ENCODE peak calls at places on chromosomes 12 and 14, in four cellular contexts. One of them, this sample, is unnamed.
A peak's percentile ranks its signal among the peaks of the same experiment; 100 is the strongest.

GRCh38 chr12:52826611-52827498 is 7.3 kb downstream of the KRT79 start:
- DNase-seq in sigmoid colon: no peak
- DNase-seq in heart left ventricle: no peak
- DNase-seq in epithelial cell of proximal tubule: no peak
- DNase-seq in this sample: no peak

GRCh38 chr12:108400900-108401480 is 61.9 kb upstream of the CMKLR1 start:
- DNase-seq in epithelial cell of proximal tubule: no peak
- DNase-seq in sigmoid colon: no peak
- DNase-seq in heart left ventricle: no peak
- DNase-seq in this sample: no peak

GRCh38 chr12:109753054-109753401 is 39.4 kb downstream of the FAM222A start:
- DNase-seq in heart left ventricle: peak; percentile 11
- DNase-seq in sigmoid colon: peak; percentile 18
- DNase-seq in epithelial cell of proximal tubule: no peak
- DNase-seq in this sample: no peak

GRCh38 chr14:45947785-45948184 is 694.8 kb upstream of the MIS18BP1 start:
- DNase-seq in epithelial cell of proximal tubule: no peak
- DNase-seq in sigmoid colon: no peak
- DNase-seq in heart left ventricle: no peak
- DNase-seq in this sample: no peak

GRCh38 chr12:122094735-122095561 is 16.4 kb downstream of the MLXIP start:
- DNase-seq in heart left ventricle: no peak
- DNase-seq in sigmoid colon: peak; percentile 61
- DNase-seq in epithelial cell of proximal tubule: no peak
- DNase-seq in this sample: no peak

GRCh38 chr12:87216436-87216835 is 812.8 kb downstream of the C12orf50 start:
- DNase-seq in heart left ventricle: no peak
- DNase-seq in epithelial cell of proximal tubule: no peak
- DNase-seq in sigmoid colon: no peak
- DNase-seq in this sample: no peak

GRCh38 chr12:116347265-116347664 is 69.8 kb upstream of the MED13L start:
- DNase-seq in heart left ventricle: no peak
- DNase-seq in sigmoid colon: no peak
- DNase-seq in epithelial cell of proximal tubule: no peak
- DNase-seq in this sample: no peak

GRCh38 chr12:100797246-100797645 is 2.7 kb downstream of the ANO4 start:
- DNase-seq in sigmoid colon: no peak
- DNase-seq in heart left ventricle: no peak
- DNase-seq in epithelial cell of proximal tubule: no peak
- DNase-seq in this sample: peak; percentile 21

GRCh38 chr12:93608313-93608712 is 35.8 kb downstream of the SOCS2 start:
- DNase-seq in sigmoid colon: no peak
- DNase-seq in epithelial cell of proximal tubule: no peak
- DNase-seq in heart left ventricle: no peak
- DNase-seq in this sample: no peak

GRCh38 chr12:95396849-95397498 is 77.0 kb upstream of the METAP2 start:
- DNase-seq in heart left ventricle: no peak
- DNase-seq in sigmoid colon: no peak
- DNase-seq in epithelial cell of proximal tubule: peak; percentile 30
- DNase-seq in this sample: no peak

GRCh38 chr14:61571931-61572330 is 123.4 kb upstream of the HIF1A start:
- DNase-seq in sigmoid colon: no peak
- DNase-seq in epithelial cell of proximal tubule: no peak
- DNase-seq in heart left ventricle: no peak
- DNase-seq in this sample: no peak

GRCh38 chr14:57073986-57074385 is 194.7 kb downstream of the EXOC5 start:
- DNase-seq in sigmoid colon: no peak
- DNase-seq in heart left ventricle: no peak
- DNase-seq in epithelial cell of proximal tubule: no peak
- DNase-seq in this sample: no peak

GRCh38 chr12:110079477-110080400 is 31.4 kb upstream of the C12orf76 start:
- DNase-seq in sigmoid colon: peak; percentile 72
- DNase-seq in epithelial cell of proximal tubule: no peak
- DNase-seq in heart left ventricle: peak; percentile 65
- DNase-seq in this sample: no peak

GRCh38 chr12:125091401-125091800 is 26.2 kb downstream of the AACS start:
- DNase-seq in sigmoid colon: no peak
- DNase-seq in epithelial cell of proximal tubule: no peak
- DNase-seq in heart left ventricle: no peak
- DNase-seq in this sample: no peak

GRCh38 chr12:74111688-74112360 is 425.8 kb upstream of the ATXN7L3B start:
- DNase-seq in epithelial cell of proximal tubule: no peak
- DNase-seq in sigmoid colon: no peak
- DNase-seq in heart left ventricle: no peak
- DNase-seq in this sample: peak; percentile 24

GRCh38 chr12:24803406-24804245 is 145.3 kb downstream of the BCAT1 start:
- DNase-seq in epithelial cell of proximal tubule: no peak
- DNase-seq in heart left ventricle: no peak
- DNase-seq in sigmoid colon: no peak
- DNase-seq in this sample: no peak

GRCh38 chr12:113070117-113070906 is 13.8 kb downstream of the DTX1 start:
- DNase-seq in sigmoid colon: no peak
- DNase-seq in heart left ventricle: peak; percentile 71
- DNase-seq in epithelial cell of proximal tubule: no peak
- DNase-seq in this sample: no peak

GRCh38 chr12:21526721-21527345 is 737 bp downstream of the SPX start:
- DNase-seq in epithelial cell of proximal tubule: peak; percentile 25
- DNase-seq in sigmoid colon: no peak
- DNase-seq in heart left ventricle: no peak
- DNase-seq in this sample: no peak

GRCh38 chr14:88825503-88825902 is 1.1 kb downstream of the TTC8 start:
- DNase-seq in heart left ventricle: no peak
- DNase-seq in epithelial cell of proximal tubule: no peak
- DNase-seq in sigmoid colon: no peak
- DNase-seq in this sample: no peak

GRCh38 chr12:34401659-34402227 is 379.4 kb downstream of the ALG10 start:
- DNase-seq in heart left ventricle: no peak
- DNase-seq in epithelial cell of proximal tubule: no peak
- DNase-seq in sigmoid colon: peak; percentile 56
- DNase-seq in this sample: no peak

GRCh38 chr12:94769040-94769420 is 118.7 kb upstream of the TMCC3 start:
- DNase-seq in heart left ventricle: no peak
- DNase-seq in epithelial cell of proximal tubule: no peak
- DNase-seq in sigmoid colon: no peak
- DNase-seq in this sample: no peak

GRCh38 chr12:21656931-21657335 is 709 bp downstream of the LDHB start:
- DNase-seq in epithelial cell of proximal tubule: no peak
- DNase-seq in sigmoid colon: peak; percentile 71
- DNase-seq in heart left ventricle: peak; percentile 33
- DNase-seq in this sample: peak; percentile 5

GRCh38 chr12:8943565-8944186 is 5.8 kb downstream of the M6PR start:
- DNase-seq in epithelial cell of proximal tubule: no peak
- DNase-seq in sigmoid colon: no peak
- DNase-seq in heart left ventricle: no peak
- DNase-seq in this sample: no peak

GRCh38 chr14:63486729-63487128 is 56.4 kb downstream of the PPP2R5E start:
- DNase-seq in epithelial cell of proximal tubule: no peak
- DNase-seq in heart left ventricle: no peak
- DNase-seq in sigmoid colon: no peak
- DNase-seq in this sample: no peak

GRCh38 chr12:10052111-10052913 is 21.8 kb downstream of the CLEC9A start:
- DNase-seq in epithelial cell of proximal tubule: no peak
- DNase-seq in heart left ventricle: no peak
- DNase-seq in sigmoid colon: no peak
- DNase-seq in this sample: no peak

GRCh38 chr14:53993920-53994607 is 37.4 kb upstream of the BMP4 start:
- DNase-seq in heart left ventricle: no peak
- DNase-seq in epithelial cell of proximal tubule: no peak
- DNase-seq in sigmoid colon: no peak
- DNase-seq in this sample: no peak

GRCh38 chr12:65536876-65537661 is 258.6 kb downstream of the MSRB3 start:
- DNase-seq in epithelial cell of proximal tubule: peak; percentile 100
- DNase-seq in sigmoid colon: peak; percentile 81
- DNase-seq in heart left ventricle: peak; percentile 56
- DNase-seq in this sample: no peak

GRCh38 chr12:74899031-74899829 is 310.4 kb downstream of the KCNC2 start:
- DNase-seq in heart left ventricle: no peak
- DNase-seq in sigmoid colon: no peak
- DNase-seq in epithelial cell of proximal tubule: no peak
- DNase-seq in this sample: no peak

GRCh38 chr14:68950111-68950510 is 29.0 kb downstream of the ACTN1 start:
- DNase-seq in sigmoid colon: no peak
- DNase-seq in epithelial cell of proximal tubule: no peak
- DNase-seq in heart left ventricle: peak; percentile 33
- DNase-seq in this sample: no peak

GRCh38 chr14:32724864-32725550 is 213.7 kb upstream of the NPAS3 start:
- DNase-seq in heart left ventricle: no peak
- DNase-seq in epithelial cell of proximal tubule: peak; percentile 42
- DNase-seq in sigmoid colon: no peak
- DNase-seq in this sample: no peak
- H3K4me3 ChIP-seq in heart left ventricle: no peak overlapping the region
- H3K4me3 ChIP-seq in epithelial cell of proximal tubule: peak overlapping the region; percentile 29
- H3K4me3 ChIP-seq in sigmoid colon: peak overlapping the region; percentile 27
- H3K4me3 ChIP-seq in this sample: no peak overlapping the region

DNA sequence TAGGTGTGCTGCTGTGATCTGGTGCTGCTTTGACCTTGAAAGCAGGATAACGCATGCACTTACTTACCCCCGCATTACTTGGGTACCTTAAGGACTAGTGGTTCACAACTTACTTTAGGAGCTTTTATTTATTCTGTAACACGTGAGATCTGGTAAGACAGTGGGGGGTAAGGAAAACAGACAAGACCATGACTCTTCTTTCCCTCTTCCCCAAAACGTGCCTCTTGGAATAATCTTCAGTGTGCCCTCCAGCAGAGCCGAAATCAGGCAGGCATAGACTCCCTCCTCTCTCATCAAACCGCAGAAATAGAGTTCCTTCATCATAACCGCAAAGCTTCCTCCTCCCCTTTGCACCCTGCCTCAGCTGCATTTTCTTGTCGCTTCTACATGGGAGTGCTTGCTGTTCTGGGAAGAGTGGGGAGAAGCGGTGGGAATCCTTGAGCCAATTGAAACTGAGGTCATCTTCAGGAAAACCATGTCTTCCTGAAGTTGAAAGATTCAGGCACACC is 43.4 kb downstream of the RAD52 start:
- DNase-seq in heart left ventricle: no peak
- DNase-seq in epithelial cell of proximal tubule: no peak
- DNase-seq in sigmoid colon: no peak
- DNase-seq in this sample: no peak
- H3K4me3 ChIP-seq in heart left ventricle: no peak overlapping the region
- H3K4me3 ChIP-seq in epithelial cell of proximal tubule: no peak overlapping the region
- H3K4me3 ChIP-seq in sigmoid colon: no peak overlapping the region
- H3K4me3 ChIP-seq in this sample: no peak overlapping the region

DNA sequence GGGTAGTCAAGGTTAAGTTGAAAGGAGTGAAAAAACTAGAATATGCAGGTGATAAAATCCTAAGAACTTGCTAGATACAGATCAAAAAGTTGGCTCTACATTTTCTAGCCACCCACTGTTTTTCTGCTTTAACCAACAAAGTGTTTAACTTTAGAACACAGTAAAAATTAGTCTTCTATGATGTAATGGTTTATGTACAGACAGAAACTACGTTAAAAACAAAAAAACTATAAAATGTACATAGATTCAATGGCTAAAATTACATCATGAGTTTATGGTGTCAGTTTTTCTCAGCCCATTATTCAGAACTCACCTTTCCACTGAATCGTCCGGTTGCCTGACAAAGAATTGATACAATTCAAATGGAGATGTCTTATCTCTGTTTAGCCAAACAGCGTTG is 2.1 kb downstream of the YARS2 start:
- DNase-seq in epithelial cell of proximal tubule: no peak
- DNase-seq in sigmoid colon: no peak
- DNase-seq in heart left ventricle: no peak
- DNase-seq in this sample: no peak
- H3K4me3 ChIP-seq in epithelial cell of proximal tubule: peak overlapping the region; percentile 95
- H3K4me3 ChIP-seq in sigmoid colon: no peak overlapping the region
- H3K4me3 ChIP-seq in heart left ventricle: no peak overlapping the region
- H3K4me3 ChIP-seq in this sample: peak overlapping the region; percentile 88

DNA sequence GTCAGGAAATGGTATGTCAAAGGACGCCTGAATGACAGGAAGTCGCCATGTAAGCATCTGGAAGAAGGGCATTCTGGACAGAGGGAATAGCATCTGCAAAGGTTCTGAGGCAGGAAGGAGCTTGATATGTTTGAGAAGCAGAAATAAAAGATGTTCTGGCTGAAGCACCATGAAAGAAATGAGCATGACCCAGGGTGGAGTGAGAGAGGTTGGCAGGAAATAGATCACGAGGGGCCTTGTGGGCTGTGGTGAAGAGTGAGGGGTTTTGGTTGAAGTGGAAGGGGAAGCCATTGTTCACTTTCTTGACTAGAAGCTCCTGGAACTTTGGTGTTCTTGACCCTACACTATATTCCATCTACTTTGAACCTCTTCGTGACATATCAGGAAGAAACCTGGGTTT is 99.4 kb upstream of the PARP11 start:
- DNase-seq in heart left ventricle: no peak
- DNase-seq in sigmoid colon: no peak
- DNase-seq in epithelial cell of proximal tubule: no peak
- DNase-seq in this sample: no peak
- H3K4me3 ChIP-seq in heart left ventricle: no peak overlapping the region
- H3K4me3 ChIP-seq in sigmoid colon: no peak overlapping the region
- H3K4me3 ChIP-seq in epithelial cell of proximal tubule: no peak overlapping the region
- H3K4me3 ChIP-seq in this sample: no peak overlapping the region

DNA sequence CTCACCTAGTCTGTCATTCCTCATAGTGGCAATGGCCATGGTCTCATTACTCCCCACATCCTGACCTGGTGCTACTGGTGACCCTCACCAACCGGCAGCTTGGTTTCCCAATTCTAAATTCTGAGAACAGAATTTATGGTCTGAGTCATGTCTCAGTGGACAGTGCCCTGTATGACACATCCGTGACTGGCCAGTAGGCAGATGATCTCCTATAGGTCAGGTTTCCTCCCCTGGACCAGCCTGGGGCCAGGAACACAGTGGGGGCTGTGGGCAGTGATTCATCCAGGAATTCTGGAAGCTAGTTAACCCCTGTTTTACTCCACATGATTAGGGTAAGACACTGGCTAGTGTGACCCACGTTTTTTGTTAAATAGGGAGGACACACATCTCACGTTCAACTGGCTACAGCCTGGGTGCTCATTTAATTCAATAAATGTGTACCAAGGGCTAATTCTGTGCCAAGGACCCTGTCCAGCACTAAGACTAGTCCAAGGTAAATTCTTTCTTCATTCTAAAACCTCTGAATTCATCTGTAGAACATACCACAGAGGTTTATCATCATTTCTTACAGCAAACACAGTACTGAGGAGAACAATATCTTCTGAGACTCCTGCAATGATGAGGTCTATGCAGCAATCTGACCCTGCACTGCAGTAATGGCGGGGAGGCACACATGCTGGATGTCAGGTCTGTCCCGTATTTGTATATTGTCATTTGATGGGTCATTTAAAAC is 249.6 kb upstream of the TBX3 start:
- DNase-seq in sigmoid colon: no peak
- DNase-seq in heart left ventricle: no peak
- DNase-seq in epithelial cell of proximal tubule: peak; percentile 56
- DNase-seq in this sample: no peak
- H3K4me3 ChIP-seq in sigmoid colon: no peak overlapping the region
- H3K4me3 ChIP-seq in heart left ventricle: no peak overlapping the region
- H3K4me3 ChIP-seq in epithelial cell of proximal tubule: no peak overlapping the region
- H3K4me3 ChIP-seq in this sample: no peak overlapping the region

GRCh38 chr14:96961895-96962294 is 164.7 kb downstream of the VRK1 start:
- DNase-seq in heart left ventricle: no peak
- DNase-seq in epithelial cell of proximal tubule: no peak
- DNase-seq in sigmoid colon: no peak
- DNase-seq in this sample: no peak
- H3K4me3 ChIP-seq in heart left ventricle: no peak overlapping the region
- H3K4me3 ChIP-seq in epithelial cell of proximal tubule: no peak overlapping the region
- H3K4me3 ChIP-seq in sigmoid colon: no peak overlapping the region
- H3K4me3 ChIP-seq in this sample: no peak overlapping the region